ENCODE peak calls at places on chromosomes 1 and 21, in eight cellular contexts. F is left lung; S is testis; E is ascending aorta; Y is CD4-positive, alpha-beta memory T cell; O is fibroblast of lung; I is heart left ventricle; W is SK-N-SH. H is an unnamed sample. For H3K9me3, the result is how much of the 10 kb centered on the place peaks cover.

GRCh38 chr1:203906932-203907331 is 45.5 kb downstream of the SNRPE start:
- DNase-seq in F (no peak), S (no peak), E (no peak), Y (no peak), O (peak), I (no peak), W (no peak), H (no peak)

GRCh38 chr1:97337250-97338030 is 583.4 kb downstream of the DPYD start:
- DNase-seq in F (no peak), S (no peak), E (no peak), Y (no peak), O (no peak), I (no peak), W (no peak), H (no peak)

GRCh38 chr1:58824753-58825389 is 41.0 kb upstream of the JUN start:
- DNase-seq in F (peak), S (no peak), E (no peak), Y (no peak), O (no peak), I (no peak), W (no peak), H (no peak)

GRCh38 chr1:147641695-147642592 is 28.4 kb downstream of the ACP6 start:
- DNase-seq in F (no peak), S (peak), E (no peak), Y (peak), O (peak), I (peak), W (peak), H (peak)

GRCh38 chr1:100597069-100597741 is 59.3 kb downstream of the GPR88 start:
- DNase-seq in F (no peak), S (no peak), E (no peak), Y (no peak), O (peak), I (no peak), W (peak), H (no peak)

GRCh38 chr1:246012271-246012854 is 494.7 kb downstream of the SMYD3 start:
- DNase-seq in F (no peak), S (no peak), E (no peak), Y (no peak), O (peak), I (no peak), W (peak), H (no peak)

GRCh38 chr1:3652538-3653285 is 396 bp downstream of the TP73 start:
- DNase-seq in F (no peak), S (no peak), E (no peak), Y (no peak), O (no peak), I (no peak), W (peak), H (no peak)

GRCh38 chr1:25879675-25880074 is 4.2 kb upstream of the PAQR7 start:
- DNase-seq in F (no peak), S (peak), E (no peak), Y (no peak), O (no peak), I (no peak), W (no peak), H (no peak)

GRCh38 chr1:36792292-36792691 is 242.0 kb downstream of the GRIK3 start:
- DNase-seq in F (no peak), S (no peak), E (no peak), Y (no peak), O (no peak), I (no peak), W (no peak), H (no peak)

GRCh38 chr21:35232545-35233176 is 183.6 kb upstream of the RUNX1 start:
- DNase-seq in F (no peak), S (peak), E (no peak), Y (no peak), O (peak), I (no peak), W (no peak), H (no peak)

GRCh38 chr1:207336559-207337467 is 15.3 kb downstream of the CD55 start:
- DNase-seq in F (no peak), S (no peak), E (no peak), Y (peak), O (peak), I (no peak), W (no peak), H (no peak)

GRCh38 chr1:33010946-33011731 is 25.5 kb downstream of the AK2 start:
- DNase-seq in F (peak), S (peak), E (no peak), Y (no peak), O (peak), I (peak), W (no peak), H (no peak)

GRCh38 chr1:13494025-13494424 is 19.8 kb downstream of the LRRC38 start:
- DNase-seq in F (no peak), S (no peak), E (no peak), Y (no peak), O (no peak), I (no peak), W (no peak), H (no peak)

GRCh38 chr1:200099040-200099439 is 71.5 kb downstream of the NR5A2 start:
- DNase-seq in F (no peak), S (peak), E (no peak), Y (no peak), O (peak), I (peak), W (no peak), H (no peak)

GRCh38 chr21:15289246-15289645 is 224.4 kb upstream of the NRIP1 start:
- DNase-seq in F (no peak), S (no peak), E (no peak), Y (no peak), O (no peak), I (no peak), W (no peak), H (no peak)

GRCh38 chr21:45989355-45990048 is 7.9 kb downstream of the COL6A1 start:
- DNase-seq in F (peak), S (peak), E (no peak), Y (no peak), O (no peak), I (peak), W (no peak), H (no peak)

GRCh38 chr1:156898151-156898550 is 4.6 kb downstream of the PEAR1 start:
- DNase-seq in F (peak), S (no peak), E (no peak), Y (no peak), O (peak), I (peak), W (peak), H (no peak)

GRCh38 chr1:56798053-56798471 is 21.1 kb downstream of the FYB2 start:
- DNase-seq in F (no peak), S (peak), E (no peak), Y (no peak), O (peak), I (no peak), W (no peak), H (no peak)

GRCh38 chr1:210464519-210465039 is 135.9 kb downstream of the HHAT start:
- DNase-seq in F (peak), S (no peak), E (no peak), Y (no peak), O (no peak), I (no peak), W (peak), H (no peak)

GRCh38 chr1:231724876-231725647 is 98.5 kb downstream of the DISC1 start:
- DNase-seq in F (no peak), S (peak), E (no peak), Y (no peak), O (peak), I (no peak), W (peak), H (no peak)

GRCh38 chr1:207022996-207023679 is 9.4 kb downstream of the C1orf116 start:
- DNase-seq in F (no peak), S (no peak), E (no peak), Y (no peak), O (no peak), I (no peak), W (no peak), H (no peak)

GRCh38 chr1:6623269-6623965 is 1.3 kb upstream of the THAP3 start:
- DNase-seq in F (no peak), S (no peak), E (no peak), Y (no peak), O (no peak), I (no peak), W (no peak), H (no peak)

GRCh38 chr1:9361630-9362256 is 69.0 kb downstream of the SPSB1 start:
- DNase-seq in F (no peak), S (no peak), E (no peak), Y (no peak), O (peak), I (no peak), W (no peak), H (no peak)

GRCh38 chr1:106536741-106537140 is 519.7 kb upstream of the PRMT6 start:
- DNase-seq in F (no peak), S (no peak), E (no peak), Y (no peak), O (peak), I (no peak), W (no peak), H (no peak)

GRCh38 chr1:204643503-204643902 is 42.0 kb downstream of the LRRN2 start:
- DNase-seq in F (no peak), S (no peak), E (no peak), Y (no peak), O (no peak), I (no peak), W (no peak), H (no peak)

GRCh38 chr1:184854036-184854435 is 99.4 kb upstream of the EDEM3 start:
- DNase-seq in F (no peak), S (no peak), E (no peak), Y (no peak), O (no peak), I (no peak), W (no peak), H (no peak)

GRCh38 chr21:42754270-42754933 is 101.0 kb downstream of the PDE9A start:
- DNase-seq in F (no peak), S (no peak), E (no peak), Y (no peak), O (no peak), I (peak), W (no peak), H (no peak)

GRCh38 chr1:67264899-67265298 is 42.8 kb upstream of the IL12RB2 start:
- DNase-seq in F (no peak), S (no peak), E (no peak), Y (peak), O (no peak), I (no peak), W (no peak), H (no peak)

GRCh38 chr1:160520999-160521398 is 2.1 kb downstream of the SLAMF6 start:
- DNase-seq in F (no peak), S (no peak), E (no peak), Y (peak), O (no peak), I (no peak), W (no peak), H (no peak)

GRCh38 chr1:215251428-215251827 is 168.9 kb downstream of the KCNK2 start:
- DNase-seq in F (no peak), S (no peak), E (no peak), Y (no peak), O (no peak), I (no peak), W (no peak), H (no peak)

GRCh38 chr1:20486457-20487235 is 636 bp upstream of the CAMK2N1 start:
- DNase-seq in F (peak), S (peak), E (no peak), Y (peak), O (peak), I (peak), W (peak), H (no peak)

GRCh38 chr1:174074757-174075156 is 52.6 kb upstream of the RC3H1 start:
- DNase-seq in F (no peak), S (no peak), E (no peak), Y (no peak), O (peak), I (no peak), W (peak), H (no peak)

GRCh38 chr1:204493145-204493881 is 1.3 kb downstream of the PIK3C2B start:
- DNase-seq in F (peak), S (peak), E (no peak), Y (no peak), O (peak), I (peak), W (peak), H (no peak)

GRCh38 chr1:65469889-65470340 is 49.4 kb downstream of the LEPR start:
- DNase-seq in F (no peak), S (no peak), E (no peak), Y (no peak), O (peak), I (no peak), W (peak), H (no peak)

GRCh38 chr1:63902844-63903589 is 129.2 kb downstream of the ROR1 start:
- DNase-seq in F (no peak), S (no peak), E (no peak), Y (no peak), O (peak), I (no peak), W (no peak), H (no peak)

GRCh38 chr1:7290971-7291970 is 479.8 kb upstream of the VAMP3 start:
- DNase-seq in F (peak), S (peak), E (no peak), Y (no peak), O (peak), I (peak), W (peak), H (no peak)

GRCh38 chr1:75916834-75917233 is 15.4 kb downstream of the ASB17 start:
- DNase-seq in F (no peak), S (no peak), E (no peak), Y (no peak), O (no peak), I (no peak), W (no peak), H (no peak)

DNA sequence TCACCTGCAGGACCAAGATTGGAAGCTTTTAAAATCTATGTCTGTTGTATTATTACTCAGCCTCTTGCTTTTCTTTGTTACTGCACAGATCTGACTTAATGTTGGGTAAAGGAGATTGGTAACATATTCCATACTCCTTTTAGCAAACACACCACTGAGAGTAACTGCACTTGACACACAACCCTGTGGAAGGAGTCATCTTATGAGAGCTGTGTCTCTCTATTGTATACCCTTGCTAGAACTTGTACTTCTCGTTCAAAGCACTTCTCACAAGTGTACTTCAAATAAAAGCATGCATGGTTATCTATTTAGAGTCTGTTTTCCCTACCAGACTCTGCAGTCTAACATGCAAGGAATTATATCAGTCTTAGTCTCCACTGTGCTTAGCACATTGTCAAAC is 813.4 kb downstream of the ADGRL2 start:
- DNase-seq in F (no peak), S (no peak), E (no peak), Y (no peak), O (no peak), I (no peak), W (no peak), H (no peak)
- H3K9me3 ChIP-seq in F (under half), S (under half), E (under half), Y (under half), O (under half), I (under half), W (under half), H (under half)

GRCh38 chr1:46615088-46615487 is 1.5 kb downstream of the MOB3C start:
- DNase-seq in F (no peak), S (no peak), E (no peak), Y (no peak), O (no peak), I (no peak), W (no peak), H (no peak)
- H3K9me3 ChIP-seq in F (under half), S (under half), E (under half), Y (under half), O (under half), I (under half), W (under half), H (under half)

GRCh38 chr1:68916227-68916853 is 419.5 kb upstream of the DEPDC1 start:
- DNase-seq in F (no peak), S (peak), E (no peak), Y (no peak), O (peak), I (no peak), W (no peak), H (no peak)
- H3K9me3 ChIP-seq in F (under half), S (under half), E (under half), Y (under half), O (under half), I (under half), W (under half), H (under half)

DNA sequence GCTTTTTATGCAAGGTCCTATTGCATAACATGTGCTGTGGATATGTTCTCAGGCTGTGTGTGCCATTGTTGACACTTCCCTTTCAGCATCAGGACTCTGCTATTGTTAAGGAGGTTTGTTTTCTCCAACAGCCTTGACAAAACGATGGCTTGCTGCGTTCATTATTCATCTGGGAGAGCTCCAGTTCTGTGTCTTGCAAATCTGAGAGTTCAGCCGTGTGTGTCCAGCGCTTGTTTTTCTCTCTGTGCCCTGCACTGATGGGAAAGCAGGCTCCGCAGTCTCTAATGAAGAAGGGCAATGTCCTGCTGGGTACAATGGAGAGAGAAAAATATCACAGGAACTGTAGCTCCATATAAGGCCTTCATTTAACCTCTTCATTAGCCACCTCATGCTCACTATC is 63.7 kb downstream of the CLDN17 start:
- DNase-seq in F (no peak), S (no peak), E (no peak), Y (no peak), O (no peak), I (no peak), W (no peak), H (no peak)
- H3K9me3 ChIP-seq in F (under half), S (under half), E (under half), Y (under half), O (under half), I (under half), W (under half), H (under half)

DNA sequence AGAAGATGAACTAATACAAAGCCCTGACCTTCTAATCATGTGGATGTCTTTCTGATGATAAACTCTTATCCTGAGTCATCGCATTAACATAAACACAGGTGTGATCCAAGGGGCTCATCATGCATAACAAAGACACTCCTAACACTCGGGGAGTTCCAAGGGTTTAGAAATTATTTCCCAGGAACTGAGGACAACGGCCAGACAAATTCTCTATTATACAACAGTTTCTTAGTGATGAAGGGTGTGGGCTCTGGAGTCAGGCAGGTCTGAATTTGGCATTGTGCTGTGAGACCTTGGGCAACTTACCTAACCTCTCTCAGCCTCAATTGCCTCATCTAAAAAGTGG is 18.0 kb downstream of the DUSP10 start:
- DNase-seq in F (no peak), S (no peak), E (no peak), Y (no peak), O (no peak), I (no peak), W (no peak), H (no peak)
- H3K9me3 ChIP-seq in F (under half), S (under half), E (under half), Y (under half), O (under half), I (under half), W (under half), H (under half)

H was measured in T-helper 17 cell.